ENCODE peak calls at places on chromosome X, in five cellular contexts. One of them, this sample, is unnamed. For H3K4me1, the result is how much of the 10 kb centered on the place peaks cover.

GRCh38 chrX:69109036-69109663 is 56.1 kb downstream of the PJA1 start:
- ATAC-seq in left lung: no peak
- ATAC-seq in body of pancreas: no peak
- ATAC-seq in naive thymus-derived CD4-positive, alpha-beta T cell: no peak
- ATAC-seq in gastrocnemius medialis: no peak
- ATAC-seq in this sample: no peak

GRCh38 chrX:50492720-50493119 is 22.1 kb upstream of the DGKK start:
- ATAC-seq in left lung: no peak
- ATAC-seq in body of pancreas: no peak
- ATAC-seq in naive thymus-derived CD4-positive, alpha-beta T cell: no peak
- ATAC-seq in gastrocnemius medialis: no peak
- ATAC-seq in this sample: no peak

GRCh38 chrX:130084651-130085237 is 25.6 kb downstream of the ELF4 start:
- ATAC-seq in left lung: no peak
- ATAC-seq in body of pancreas: no peak
- ATAC-seq in naive thymus-derived CD4-positive, alpha-beta T cell: no peak
- ATAC-seq in gastrocnemius medialis: no peak
- ATAC-seq in this sample: no peak

GRCh38 chrX:151488677-151489076 is 74.8 kb upstream of the PASD1 start:
- ATAC-seq in left lung: peak
- ATAC-seq in body of pancreas: no peak
- ATAC-seq in naive thymus-derived CD4-positive, alpha-beta T cell: no peak
- ATAC-seq in gastrocnemius medialis: no peak
- ATAC-seq in this sample: no peak

GRCh38 chrX:7115557-7115956 is 32.0 kb upstream of the STS start:
- ATAC-seq in left lung: no peak
- ATAC-seq in body of pancreas: no peak
- ATAC-seq in naive thymus-derived CD4-positive, alpha-beta T cell: no peak
- ATAC-seq in gastrocnemius medialis: no peak
- ATAC-seq in this sample: no peak

GRCh38 chrX:70444326-70445196 is at the start of gene DLG3:
- ATAC-seq in left lung: peak
- ATAC-seq in body of pancreas: no peak
- ATAC-seq in naive thymus-derived CD4-positive, alpha-beta T cell: peak
- ATAC-seq in gastrocnemius medialis: no peak
- ATAC-seq in this sample: peak

GRCh38 chrX:107684956-107685385 is 56.7 kb downstream of the PRPS1 start:
- ATAC-seq in left lung: peak
- ATAC-seq in body of pancreas: peak
- ATAC-seq in naive thymus-derived CD4-positive, alpha-beta T cell: peak
- ATAC-seq in gastrocnemius medialis: peak
- ATAC-seq in this sample: peak

GRCh38 chrX:115362334-115363095 is 73.0 kb downstream of the LUZP4 start:
- ATAC-seq in left lung: peak
- ATAC-seq in body of pancreas: no peak
- ATAC-seq in naive thymus-derived CD4-positive, alpha-beta T cell: peak
- ATAC-seq in gastrocnemius medialis: no peak
- ATAC-seq in this sample: no peak

GRCh38 chrX:76931518-76931917 is 504.0 kb downstream of the MAGEE1 start:
- ATAC-seq in left lung: no peak
- ATAC-seq in body of pancreas: no peak
- ATAC-seq in naive thymus-derived CD4-positive, alpha-beta T cell: no peak
- ATAC-seq in gastrocnemius medialis: no peak
- ATAC-seq in this sample: no peak

GRCh38 chrX:18883234-18883960 is 100.5 kb downstream of the PHKA2 start:
- ATAC-seq in left lung: peak
- ATAC-seq in body of pancreas: no peak
- ATAC-seq in naive thymus-derived CD4-positive, alpha-beta T cell: no peak
- ATAC-seq in gastrocnemius medialis: peak
- ATAC-seq in this sample: no peak

GRCh38 chrX:53004038-53004437 is 44.6 kb upstream of the GPR173 start:
- ATAC-seq in left lung: no peak
- ATAC-seq in body of pancreas: no peak
- ATAC-seq in naive thymus-derived CD4-positive, alpha-beta T cell: no peak
- ATAC-seq in gastrocnemius medialis: no peak
- ATAC-seq in this sample: no peak

GRCh38 chrX:110311437-110312230 is 6.3 kb downstream of the AMMECR1 start:
- ATAC-seq in left lung: no peak
- ATAC-seq in body of pancreas: no peak
- ATAC-seq in naive thymus-derived CD4-positive, alpha-beta T cell: no peak
- ATAC-seq in gastrocnemius medialis: no peak
- ATAC-seq in this sample: no peak

GRCh38 chrX:37437160-37437559 is 88.0 kb downstream of the PRRG1 start:
- ATAC-seq in left lung: no peak
- ATAC-seq in body of pancreas: no peak
- ATAC-seq in naive thymus-derived CD4-positive, alpha-beta T cell: no peak
- ATAC-seq in gastrocnemius medialis: no peak
- ATAC-seq in this sample: no peak

GRCh38 chrX:130770615-130771014 is 132.4 kb downstream of the ENOX2 start:
- ATAC-seq in left lung: no peak
- ATAC-seq in body of pancreas: no peak
- ATAC-seq in naive thymus-derived CD4-positive, alpha-beta T cell: no peak
- ATAC-seq in gastrocnemius medialis: no peak
- ATAC-seq in this sample: no peak

GRCh38 chrX:21725498-21725897 is 32.4 kb downstream of the SMPX start:
- ATAC-seq in left lung: no peak
- ATAC-seq in body of pancreas: no peak
- ATAC-seq in naive thymus-derived CD4-positive, alpha-beta T cell: no peak
- ATAC-seq in gastrocnemius medialis: peak
- ATAC-seq in this sample: no peak

GRCh38 chrX:10636337-10636736 is 16.0 kb upstream of the MID1 start:
- ATAC-seq in left lung: peak
- ATAC-seq in body of pancreas: peak
- ATAC-seq in naive thymus-derived CD4-positive, alpha-beta T cell: no peak
- ATAC-seq in gastrocnemius medialis: no peak
- ATAC-seq in this sample: peak

GRCh38 chrX:131330735-131331134 is 41.6 kb upstream of the IGSF1 start:
- ATAC-seq in left lung: no peak
- ATAC-seq in body of pancreas: no peak
- ATAC-seq in naive thymus-derived CD4-positive, alpha-beta T cell: no peak
- ATAC-seq in gastrocnemius medialis: no peak
- ATAC-seq in this sample: no peak

GRCh38 chrX:120419465-120419864 is 49.6 kb downstream of the LAMP2 start:
- ATAC-seq in left lung: no peak
- ATAC-seq in body of pancreas: no peak
- ATAC-seq in naive thymus-derived CD4-positive, alpha-beta T cell: no peak
- ATAC-seq in gastrocnemius medialis: no peak
- ATAC-seq in this sample: no peak

GRCh38 chrX:115952417-115953092 is 218.0 kb upstream of the AGTR2 start:
- ATAC-seq in left lung: peak
- ATAC-seq in body of pancreas: no peak
- ATAC-seq in naive thymus-derived CD4-positive, alpha-beta T cell: no peak
- ATAC-seq in gastrocnemius medialis: no peak
- ATAC-seq in this sample: no peak

GRCh38 chrX:2958199-2958598 is 29.1 kb upstream of the ARSD start:
- ATAC-seq in left lung: no peak
- ATAC-seq in body of pancreas: no peak
- ATAC-seq in naive thymus-derived CD4-positive, alpha-beta T cell: no peak
- ATAC-seq in gastrocnemius medialis: no peak
- ATAC-seq in this sample: no peak

GRCh38 chrX:78476701-78477100 is 149.3 kb upstream of the CYSLTR1 start:
- ATAC-seq in left lung: no peak
- ATAC-seq in body of pancreas: no peak
- ATAC-seq in naive thymus-derived CD4-positive, alpha-beta T cell: no peak
- ATAC-seq in gastrocnemius medialis: no peak
- ATAC-seq in this sample: no peak

GRCh38 chrX:17842769-17843525 is 18.2 kb downstream of the RAI2 start:
- ATAC-seq in left lung: peak
- ATAC-seq in body of pancreas: no peak
- ATAC-seq in naive thymus-derived CD4-positive, alpha-beta T cell: no peak
- ATAC-seq in gastrocnemius medialis: peak
- ATAC-seq in this sample: peak

GRCh38 chrX:120428309-120428708 is 40.8 kb downstream of the LAMP2 start:
- ATAC-seq in left lung: no peak
- ATAC-seq in body of pancreas: no peak
- ATAC-seq in naive thymus-derived CD4-positive, alpha-beta T cell: no peak
- ATAC-seq in gastrocnemius medialis: no peak
- ATAC-seq in this sample: no peak

GRCh38 chrX:136497556-136498048 is at the start of gene HTATSF1:
- ATAC-seq in left lung: peak
- ATAC-seq in body of pancreas: peak
- ATAC-seq in naive thymus-derived CD4-positive, alpha-beta T cell: no peak
- ATAC-seq in gastrocnemius medialis: peak
- ATAC-seq in this sample: peak

GRCh38 chrX:54030329-54030728 is 13.9 kb downstream of the PHF8 start:
- ATAC-seq in left lung: no peak
- ATAC-seq in body of pancreas: no peak
- ATAC-seq in naive thymus-derived CD4-positive, alpha-beta T cell: no peak
- ATAC-seq in gastrocnemius medialis: no peak
- ATAC-seq in this sample: no peak

GRCh38 chrX:53280703-53281320 is 572 bp downstream of the IQSEC2 start:
- ATAC-seq in left lung: peak
- ATAC-seq in body of pancreas: peak
- ATAC-seq in naive thymus-derived CD4-positive, alpha-beta T cell: no peak
- ATAC-seq in gastrocnemius medialis: peak
- ATAC-seq in this sample: peak

GRCh38 chrX:38612281-38612680 is 50.9 kb downstream of the TSPAN7 start:
- ATAC-seq in left lung: no peak
- ATAC-seq in body of pancreas: no peak
- ATAC-seq in naive thymus-derived CD4-positive, alpha-beta T cell: no peak
- ATAC-seq in gastrocnemius medialis: peak
- ATAC-seq in this sample: no peak

GRCh38 chrX:38879631-38880220 is 78.5 kb downstream of the MID1IP1 start:
- ATAC-seq in left lung: peak
- ATAC-seq in body of pancreas: peak
- ATAC-seq in naive thymus-derived CD4-positive, alpha-beta T cell: peak
- ATAC-seq in gastrocnemius medialis: peak
- ATAC-seq in this sample: peak

GRCh38 chrX:11759172-11759460 is 1.1 kb downstream of the MSL3 start:
- ATAC-seq in left lung: no peak
- ATAC-seq in body of pancreas: no peak
- ATAC-seq in naive thymus-derived CD4-positive, alpha-beta T cell: no peak
- ATAC-seq in gastrocnemius medialis: no peak
- ATAC-seq in this sample: no peak

DNA sequence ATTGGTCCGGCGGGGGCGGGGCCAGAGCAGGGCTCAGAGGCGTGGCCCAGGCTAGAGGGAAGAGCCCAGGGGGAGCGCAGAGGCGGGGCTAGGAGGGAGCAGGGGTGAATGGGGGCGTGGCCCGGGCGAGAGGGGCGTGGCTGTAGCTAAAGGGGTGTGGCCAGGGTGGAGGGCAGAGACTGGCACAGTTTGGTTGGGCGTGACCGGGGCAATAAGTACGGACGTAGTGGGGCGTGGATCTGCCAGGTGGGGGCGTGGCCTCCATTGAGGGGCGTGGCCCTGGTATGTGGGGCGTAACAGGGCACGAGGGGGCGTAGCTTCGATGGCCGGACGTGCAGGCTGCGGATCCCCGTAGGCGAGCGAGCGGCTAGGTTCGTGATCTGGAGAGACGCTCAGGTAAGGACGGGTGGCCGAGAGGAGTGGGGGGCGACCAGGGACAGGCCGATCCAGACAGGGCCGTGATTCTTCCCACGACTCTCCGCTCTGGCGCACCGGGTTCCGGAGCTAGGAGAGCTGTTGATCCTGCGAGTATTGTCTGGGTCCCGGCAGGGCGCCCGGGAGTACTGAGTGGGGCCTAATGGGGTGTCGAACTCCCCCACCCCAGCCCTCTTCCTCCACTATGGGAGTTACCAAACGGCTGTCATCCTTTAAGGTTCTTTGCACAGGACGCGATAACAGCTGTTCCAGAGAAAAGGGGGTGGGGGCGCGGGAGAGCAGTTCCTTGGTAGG is at the start of gene CA5B:
- ATAC-seq in left lung: peak
- ATAC-seq in body of pancreas: peak
- ATAC-seq in naive thymus-derived CD4-positive, alpha-beta T cell: peak
- ATAC-seq in gastrocnemius medialis: peak
- ATAC-seq in this sample: peak
- H3K27ac ChIP-seq in left lung: peak
- H3K27ac ChIP-seq in body of pancreas: peak
- H3K27ac ChIP-seq in naive thymus-derived CD4-positive, alpha-beta T cell: peak
- H3K27ac ChIP-seq in gastrocnemius medialis: peak
- H3K27ac ChIP-seq in this sample: no peak

GRCh38 chrX:9530848-9531274 is 66.0 kb downstream of the TBL1X start:
- ATAC-seq in left lung: peak
- ATAC-seq in body of pancreas: peak
- ATAC-seq in naive thymus-derived CD4-positive, alpha-beta T cell: peak
- ATAC-seq in gastrocnemius medialis: no peak
- ATAC-seq in this sample: peak
- H3K4me1 ChIP-seq in left lung: under half
- H3K4me1 ChIP-seq in body of pancreas: under half
- H3K4me1 ChIP-seq in naive thymus-derived CD4-positive, alpha-beta T cell: under half
- H3K4me1 ChIP-seq in gastrocnemius medialis: under half
- H3K4me1 ChIP-seq in this sample: half or more

GRCh38 chrX:112769034-112769433 is 71.6 kb downstream of the AMOT start:
- ATAC-seq in left lung: no peak
- ATAC-seq in body of pancreas: no peak
- ATAC-seq in naive thymus-derived CD4-positive, alpha-beta T cell: no peak
- ATAC-seq in gastrocnemius medialis: peak
- ATAC-seq in this sample: no peak
- H3K27ac ChIP-seq in left lung: no peak
- H3K27ac ChIP-seq in body of pancreas: no peak
- H3K27ac ChIP-seq in naive thymus-derived CD4-positive, alpha-beta T cell: no peak
- H3K27ac ChIP-seq in gastrocnemius medialis: peak
- H3K27ac ChIP-seq in this sample: no peak

GRCh38 chrX:40090961-40091360 is 6.8 kb downstream of the BCOR start:
- ATAC-seq in left lung: no peak
- ATAC-seq in body of pancreas: no peak
- ATAC-seq in naive thymus-derived CD4-positive, alpha-beta T cell: no peak
- ATAC-seq in gastrocnemius medialis: no peak
- ATAC-seq in this sample: no peak
- H3K4me1 ChIP-seq in left lung: half or more
- H3K4me1 ChIP-seq in body of pancreas: half or more
- H3K4me1 ChIP-seq in naive thymus-derived CD4-positive, alpha-beta T cell: under half
- H3K4me1 ChIP-seq in gastrocnemius medialis: under half
- H3K4me1 ChIP-seq in this sample: under half

This sample was measured in gastroesophageal sphincter.